ENCODE peak calls at places on chromosomes 3 and 15, in four cellular contexts. F, Z, H and K are unnamed samples.

GRCh38 chr3:174620138-174620537 is 239.0 kb upstream of the NAALADL2 start:
- DNase-seq in F (peak), Z (no peak), H (no peak), K (no peak)

GRCh38 chr15:84961114-84961452 is 20.6 kb upstream of the PDE8A start:
- DNase-seq in F (peak), Z (no peak), H (no peak), K (no peak)

GRCh38 chr3:143581972-143582722 is 266.1 kb downstream of the SLC9A9 start:
- DNase-seq in F (no peak), Z (no peak), H (no peak), K (no peak)

GRCh38 chr3:9420850-9421549 is 23.6 kb downstream of the SETD5 start:
- DNase-seq in F (peak), Z (no peak), H (no peak), K (no peak)

GRCh38 chr15:96356494-96357455 is 26.3 kb downstream of the NR2F2 start:
- DNase-seq in F (peak), Z (peak), H (peak), K (peak)

GRCh38 chr3:187587012-187587544 is 83.1 kb downstream of the SST start:
- DNase-seq in F (no peak), Z (no peak), H (no peak), K (no peak)

GRCh38 chr3:100693225-100693624 is 16.1 kb upstream of the TFG start:
- DNase-seq in F (no peak), Z (no peak), H (no peak), K (no peak)

GRCh38 chr3:184822081-184822480 is 10.1 kb downstream of the VPS8 start:
- DNase-seq in F (no peak), Z (no peak), H (no peak), K (no peak)

DNA sequence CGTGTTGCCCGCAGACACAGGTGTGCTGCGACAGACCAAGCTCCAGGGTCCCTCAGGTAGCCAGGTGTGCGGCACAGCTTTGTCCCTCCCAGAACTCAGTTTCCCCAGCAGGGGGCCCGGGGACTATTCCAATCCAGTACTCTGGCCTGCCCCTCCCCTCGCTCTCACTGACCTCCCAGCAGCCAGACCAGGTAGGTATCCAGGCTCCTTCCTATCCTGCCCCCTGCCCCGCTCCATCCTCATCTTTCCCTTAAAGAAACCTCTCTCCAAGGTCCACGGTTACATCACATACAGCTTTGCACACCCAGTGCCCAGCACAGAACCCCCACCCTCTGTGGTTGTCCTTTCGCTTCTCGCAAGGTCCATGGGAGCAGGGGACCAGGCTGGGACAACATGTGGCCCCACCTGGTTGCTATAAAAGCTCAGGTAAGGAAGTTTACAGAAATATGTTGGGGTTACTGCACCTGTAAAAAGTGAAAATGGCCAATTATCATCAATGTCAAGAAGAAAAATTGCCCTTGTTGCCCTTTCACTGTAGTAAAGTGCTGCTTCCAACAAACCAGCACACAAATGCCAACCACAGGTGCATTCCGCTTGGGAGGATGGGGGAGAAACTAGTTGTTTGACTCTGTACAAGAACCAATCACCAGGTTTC is 7.3 kb upstream of the CYP11A1 start:
- DNase-seq in F (no peak), Z (no peak), H (no peak), K (no peak)
- H3K4me3 ChIP-seq in F (peak), Z (peak), H (peak), K (peak)

GRCh38 chr3:177427540-177427939 is 230.3 kb upstream of the TBL1XR1 start:
- DNase-seq in F (no peak), Z (no peak), H (no peak), K (no peak)

GRCh38 chr3:177429066-177429465 is 231.8 kb upstream of the TBL1XR1 start:
- DNase-seq in F (no peak), Z (no peak), H (no peak), K (no peak)

GRCh38 chr3:177426151-177426904 is 229.0 kb upstream of the TBL1XR1 start:
- DNase-seq in F (no peak), Z (no peak), H (no peak), K (no peak)

GRCh38 chr3:177425042-177425441 is 227.8 kb upstream of the TBL1XR1 start:
- DNase-seq in F (no peak), Z (no peak), H (no peak), K (no peak)

DNA sequence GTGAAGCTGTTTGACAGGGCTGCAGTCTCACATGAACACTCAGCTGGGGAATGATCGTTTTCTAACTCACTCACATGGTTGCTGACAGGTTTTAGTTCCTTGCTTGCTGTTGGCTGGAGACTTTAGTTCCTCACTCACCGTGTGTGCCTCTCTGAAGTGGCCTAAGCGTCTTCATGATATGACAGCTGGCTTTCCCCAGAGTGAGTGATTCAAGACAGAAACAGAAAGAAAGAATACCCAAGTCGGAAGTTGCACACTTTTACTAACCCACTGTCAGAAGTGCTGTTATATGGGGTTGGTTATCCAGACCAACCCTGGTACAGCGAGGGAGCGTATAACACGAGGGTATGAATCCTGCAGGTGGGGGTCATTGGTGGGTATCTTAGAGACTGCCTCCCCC is 229.8 kb upstream of the TBL1XR1 start:
- DNase-seq in F (no peak), Z (no peak), H (peak), K (no peak)
- H3K4me3 ChIP-seq in F (no peak), Z (no peak), H (peak), K (no peak)

DNA sequence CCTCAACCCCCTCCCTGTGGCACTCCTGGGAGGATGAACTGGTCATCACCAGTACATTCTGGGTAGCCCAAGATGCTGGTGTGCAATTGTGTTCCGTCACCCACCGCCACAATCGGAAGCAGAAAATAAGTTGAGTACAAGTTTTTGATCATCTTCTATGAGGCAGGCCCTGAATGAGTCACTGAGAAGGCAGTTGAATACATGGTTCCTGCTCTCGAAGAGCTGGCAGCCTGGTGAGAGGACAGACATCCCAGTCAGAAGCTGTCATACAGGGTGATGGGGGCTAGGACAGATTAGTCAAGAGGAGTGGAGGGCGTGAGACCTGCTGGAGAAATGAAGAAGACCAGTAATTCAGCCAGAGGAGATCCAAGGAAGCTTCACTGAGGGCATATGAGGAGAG is 6.2 kb downstream of the CEMIP start:
- DNase-seq in F (peak), Z (no peak), H (no peak), K (no peak)
- H3K4me3 ChIP-seq in F (no peak), Z (no peak), H (no peak), K (no peak)

GRCh38 chr3:13420051-13420816 is at the start of gene NUP210:
- DNase-seq in F (no peak), Z (peak), H (no peak), K (no peak)
- H3K4me3 ChIP-seq in F (no peak), Z (peak), H (peak), K (peak)

GRCh38 chr15:76060098-76060989 is 559 bp downstream of the TMEM266 start:
- DNase-seq in F (no peak), Z (no peak), H (no peak), K (no peak)

GRCh38 chr15:76064375-76064774 is 4.6 kb downstream of the TMEM266 start:
- DNase-seq in F (no peak), Z (no peak), H (no peak), K (no peak)

GRCh38 chr15:76059320-76060097 is at the start of gene TMEM266:
- DNase-seq in F (peak), Z (peak), H (no peak), K (no peak)

GRCh38 chr15:76062282-76062681 is 2.5 kb downstream of the TMEM266 start:
- DNase-seq in F (no peak), Z (no peak), H (no peak), K (no peak)

DNA sequence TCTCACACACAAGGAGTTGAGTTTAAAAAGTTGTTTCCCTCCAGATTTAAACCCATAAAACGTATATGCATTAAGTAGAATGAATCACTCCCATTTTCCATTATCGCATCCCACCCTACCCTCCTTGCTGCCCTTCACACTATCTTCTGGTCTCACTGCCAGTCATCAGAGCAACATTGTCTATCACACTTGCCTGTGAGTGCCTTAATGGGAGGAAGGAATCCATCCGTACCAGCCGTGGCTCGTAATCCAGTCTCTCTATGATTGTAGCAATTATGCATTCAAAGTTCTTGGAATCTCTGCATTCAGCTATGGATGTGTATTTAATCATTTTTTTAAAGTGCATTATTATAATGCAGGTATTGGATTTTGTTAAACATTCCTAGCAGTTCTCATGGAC is 1.9 kb downstream of the TMEM266 start:
- DNase-seq in F (no peak), Z (no peak), H (no peak), K (no peak)
- H3K4me3 ChIP-seq in F (no peak), Z (no peak), H (no peak), K (no peak)

GRCh38 chr3:129838086-129838485 is 55.4 kb downstream of the TMCC1 start:
- DNase-seq in F (no peak), Z (no peak), H (no peak), K (no peak)

GRCh38 chr3:129834580-129834979 is 58.9 kb downstream of the TMCC1 start:
- DNase-seq in F (no peak), Z (no peak), H (no peak), K (no peak)

GRCh38 chr3:129836381-129837056 is 57.0 kb downstream of the TMCC1 start:
- DNase-seq in F (no peak), Z (peak), H (no peak), K (no peak)

GRCh38 chr3:129840707-129841360 is 52.7 kb downstream of the TMCC1 start:
- DNase-seq in F (no peak), Z (no peak), H (no peak), K (no peak)

GRCh38 chr3:129837057-129837631 is 56.4 kb downstream of the TMCC1 start:
- DNase-seq in F (peak), Z (no peak), H (no peak), K (no peak)
- H3K4me3 ChIP-seq in F (no peak), Z (no peak), H (no peak), K (no peak)

DNA sequence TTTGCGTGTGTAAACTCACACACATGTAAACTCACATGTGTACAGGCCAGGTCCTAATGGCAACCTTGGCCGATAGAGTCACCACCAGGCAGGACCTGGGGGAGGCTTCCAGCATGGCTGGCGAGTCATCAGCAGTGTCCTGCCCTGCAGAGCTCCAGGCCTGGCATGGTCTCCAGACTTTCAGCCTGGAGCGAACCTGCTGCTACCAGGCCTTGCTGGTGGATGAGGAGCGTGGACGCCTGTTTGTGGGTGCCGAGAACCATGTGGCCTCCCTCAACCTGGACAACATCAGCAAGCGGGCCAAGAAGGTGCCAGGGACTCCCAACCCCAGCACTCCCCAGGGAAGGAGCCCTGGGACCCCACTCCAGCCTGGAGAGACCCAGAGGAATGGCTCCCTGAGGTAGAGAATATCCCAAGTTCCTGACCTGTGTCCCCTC is 1.0 kb downstream of the SEMA3B start:
- DNase-seq in F (no peak), Z (no peak), H (no peak), K (no peak)
- H3K4me3 ChIP-seq in F (no peak), Z (no peak), H (no peak), K (peak)

GRCh38 chr3:58585005-58585786 is 8.0 kb upstream of the FAM107A start:
- DNase-seq in F (peak), Z (peak), H (peak), K (peak)

GRCh38 chr3:58584690-58585004 is 7.5 kb upstream of the FAM107A start:
- DNase-seq in F (no peak), Z (no peak), H (no peak), K (no peak)

GRCh38 chr3:58588030-58588614 is 10.9 kb upstream of the FAM107A start:
- DNase-seq in F (peak), Z (peak), H (no peak), K (no peak)

GRCh38 chr3:58586776-58587192 is 9.6 kb upstream of the FAM107A start:
- DNase-seq in F (no peak), Z (no peak), H (no peak), K (no peak)

GRCh38 chr3:58585994-58586393 is 8.8 kb upstream of the FAM107A start:
- DNase-seq in F (no peak), Z (no peak), H (no peak), K (no peak)
- H3K4me3 ChIP-seq in F (no peak), Z (no peak), H (no peak), K (peak)